ENCODE peak calls at places on chromosomes 2 and 18, in five cellular contexts. One of them, this sample, is unnamed.

GRCh38 chr2:42614838-42615237 is 46.4 kb downstream of the MTA3 start:
- ATAC-seq in CD4-positive, CD25-positive, alpha-beta regulatory T cell: no peak
- ATAC-seq in left lung: no peak
- ATAC-seq in activated CD8-positive, alpha-beta T cell treated with anti-CD3 and anti-CD28 coated beads for 36 hours: no peak
- ATAC-seq in stimulated activated effector memory CD8-positive, alpha-beta T cell treated with anti-CD3 and anti-CD28 coated beads, Interleukin-12 subunit alpha, Interleukin-12 subunit beta, amount 100 ng/mL, for 72 hours: no peak
- ATAC-seq in this sample: no peak

GRCh38 chr2:82790277-82791021 is 1668.6 kb downstream of the SUCLG1 start:
- ATAC-seq in CD4-positive, CD25-positive, alpha-beta regulatory T cell: no peak
- ATAC-seq in left lung: peak
- ATAC-seq in activated CD8-positive, alpha-beta T cell treated with anti-CD3 and anti-CD28 coated beads for 36 hours: no peak
- ATAC-seq in stimulated activated effector memory CD8-positive, alpha-beta T cell treated with anti-CD3 and anti-CD28 coated beads, Interleukin-12 subunit alpha, Interleukin-12 subunit beta, amount 100 ng/mL, for 72 hours: no peak
- ATAC-seq in this sample: no peak

GRCh38 chr18:60493066-60493465 is 120.5 kb upstream of the MC4R start:
- ATAC-seq in CD4-positive, CD25-positive, alpha-beta regulatory T cell: no peak
- ATAC-seq in left lung: no peak
- ATAC-seq in activated CD8-positive, alpha-beta T cell treated with anti-CD3 and anti-CD28 coated beads for 36 hours: no peak
- ATAC-seq in stimulated activated effector memory CD8-positive, alpha-beta T cell treated with anti-CD3 and anti-CD28 coated beads, Interleukin-12 subunit alpha, Interleukin-12 subunit beta, amount 100 ng/mL, for 72 hours: no peak
- ATAC-seq in this sample: no peak

GRCh38 chr18:31497711-31498449 is at the start of gene DSG2:
- ATAC-seq in CD4-positive, CD25-positive, alpha-beta regulatory T cell: peak
- ATAC-seq in left lung: peak
- ATAC-seq in activated CD8-positive, alpha-beta T cell treated with anti-CD3 and anti-CD28 coated beads for 36 hours: peak
- ATAC-seq in stimulated activated effector memory CD8-positive, alpha-beta T cell treated with anti-CD3 and anti-CD28 coated beads, Interleukin-12 subunit alpha, Interleukin-12 subunit beta, amount 100 ng/mL, for 72 hours: peak
- ATAC-seq in this sample: peak

GRCh38 chr18:63887424-63887823 is at the start of gene SERPINB2:
- ATAC-seq in CD4-positive, CD25-positive, alpha-beta regulatory T cell: no peak
- ATAC-seq in left lung: no peak
- ATAC-seq in activated CD8-positive, alpha-beta T cell treated with anti-CD3 and anti-CD28 coated beads for 36 hours: peak
- ATAC-seq in stimulated activated effector memory CD8-positive, alpha-beta T cell treated with anti-CD3 and anti-CD28 coated beads, Interleukin-12 subunit alpha, Interleukin-12 subunit beta, amount 100 ng/mL, for 72 hours: peak
- ATAC-seq in this sample: no peak

GRCh38 chr2:113234721-113235346 is 43.9 kb downstream of the PAX8 start:
- ATAC-seq in CD4-positive, CD25-positive, alpha-beta regulatory T cell: no peak
- ATAC-seq in left lung: no peak
- ATAC-seq in activated CD8-positive, alpha-beta T cell treated with anti-CD3 and anti-CD28 coated beads for 36 hours: no peak
- ATAC-seq in stimulated activated effector memory CD8-positive, alpha-beta T cell treated with anti-CD3 and anti-CD28 coated beads, Interleukin-12 subunit alpha, Interleukin-12 subunit beta, amount 100 ng/mL, for 72 hours: no peak
- ATAC-seq in this sample: peak

GRCh38 chr18:21747268-21747667 is 6.7 kb downstream of the MIB1 start:
- ATAC-seq in CD4-positive, CD25-positive, alpha-beta regulatory T cell: no peak
- ATAC-seq in left lung: peak
- ATAC-seq in activated CD8-positive, alpha-beta T cell treated with anti-CD3 and anti-CD28 coated beads for 36 hours: no peak
- ATAC-seq in stimulated activated effector memory CD8-positive, alpha-beta T cell treated with anti-CD3 and anti-CD28 coated beads, Interleukin-12 subunit alpha, Interleukin-12 subunit beta, amount 100 ng/mL, for 72 hours: no peak
- ATAC-seq in this sample: no peak

GRCh38 chr2:177279847-177280246 is 15.3 kb upstream of the NFE2L2 start:
- ATAC-seq in CD4-positive, CD25-positive, alpha-beta regulatory T cell: no peak
- ATAC-seq in left lung: no peak
- ATAC-seq in activated CD8-positive, alpha-beta T cell treated with anti-CD3 and anti-CD28 coated beads for 36 hours: no peak
- ATAC-seq in stimulated activated effector memory CD8-positive, alpha-beta T cell treated with anti-CD3 and anti-CD28 coated beads, Interleukin-12 subunit alpha, Interleukin-12 subunit beta, amount 100 ng/mL, for 72 hours: no peak
- ATAC-seq in this sample: no peak

GRCh38 chr2:127984551-127984950 is 43.3 kb downstream of the SAP130 start:
- ATAC-seq in CD4-positive, CD25-positive, alpha-beta regulatory T cell: no peak
- ATAC-seq in left lung: no peak
- ATAC-seq in activated CD8-positive, alpha-beta T cell treated with anti-CD3 and anti-CD28 coated beads for 36 hours: no peak
- ATAC-seq in stimulated activated effector memory CD8-positive, alpha-beta T cell treated with anti-CD3 and anti-CD28 coated beads, Interleukin-12 subunit alpha, Interleukin-12 subunit beta, amount 100 ng/mL, for 72 hours: no peak
- ATAC-seq in this sample: no peak

GRCh38 chr2:44510246-44510645 is 148.5 kb downstream of the CAMKMT start:
- ATAC-seq in CD4-positive, CD25-positive, alpha-beta regulatory T cell: no peak
- ATAC-seq in left lung: no peak
- ATAC-seq in activated CD8-positive, alpha-beta T cell treated with anti-CD3 and anti-CD28 coated beads for 36 hours: no peak
- ATAC-seq in stimulated activated effector memory CD8-positive, alpha-beta T cell treated with anti-CD3 and anti-CD28 coated beads, Interleukin-12 subunit alpha, Interleukin-12 subunit beta, amount 100 ng/mL, for 72 hours: no peak
- ATAC-seq in this sample: no peak

GRCh38 chr2:10331033-10331701 is 28.5 kb downstream of the HPCAL1 start:
- ATAC-seq in CD4-positive, CD25-positive, alpha-beta regulatory T cell: peak
- ATAC-seq in left lung: peak
- ATAC-seq in activated CD8-positive, alpha-beta T cell treated with anti-CD3 and anti-CD28 coated beads for 36 hours: peak
- ATAC-seq in stimulated activated effector memory CD8-positive, alpha-beta T cell treated with anti-CD3 and anti-CD28 coated beads, Interleukin-12 subunit alpha, Interleukin-12 subunit beta, amount 100 ng/mL, for 72 hours: peak
- ATAC-seq in this sample: peak

GRCh38 chr2:201644001-201644400 is 698 bp upstream of the TMEM237 start:
- ATAC-seq in CD4-positive, CD25-positive, alpha-beta regulatory T cell: no peak
- ATAC-seq in left lung: no peak
- ATAC-seq in activated CD8-positive, alpha-beta T cell treated with anti-CD3 and anti-CD28 coated beads for 36 hours: no peak
- ATAC-seq in stimulated activated effector memory CD8-positive, alpha-beta T cell treated with anti-CD3 and anti-CD28 coated beads, Interleukin-12 subunit alpha, Interleukin-12 subunit beta, amount 100 ng/mL, for 72 hours: no peak
- ATAC-seq in this sample: no peak

GRCh38 chr18:25435462-25435782 is 83.5 kb upstream of the ZNF521 start:
- ATAC-seq in CD4-positive, CD25-positive, alpha-beta regulatory T cell: no peak
- ATAC-seq in left lung: no peak
- ATAC-seq in activated CD8-positive, alpha-beta T cell treated with anti-CD3 and anti-CD28 coated beads for 36 hours: no peak
- ATAC-seq in stimulated activated effector memory CD8-positive, alpha-beta T cell treated with anti-CD3 and anti-CD28 coated beads, Interleukin-12 subunit alpha, Interleukin-12 subunit beta, amount 100 ng/mL, for 72 hours: no peak
- ATAC-seq in this sample: no peak

GRCh38 chr2:120765911-120766757 is 30.5 kb downstream of the GLI2 start:
- ATAC-seq in CD4-positive, CD25-positive, alpha-beta regulatory T cell: no peak
- ATAC-seq in left lung: peak
- ATAC-seq in activated CD8-positive, alpha-beta T cell treated with anti-CD3 and anti-CD28 coated beads for 36 hours: no peak
- ATAC-seq in stimulated activated effector memory CD8-positive, alpha-beta T cell treated with anti-CD3 and anti-CD28 coated beads, Interleukin-12 subunit alpha, Interleukin-12 subunit beta, amount 100 ng/mL, for 72 hours: no peak
- ATAC-seq in this sample: no peak

GRCh38 chr2:99899058-99899855 is 243.1 kb downstream of the AFF3 start:
- ATAC-seq in CD4-positive, CD25-positive, alpha-beta regulatory T cell: no peak
- ATAC-seq in left lung: no peak
- ATAC-seq in activated CD8-positive, alpha-beta T cell treated with anti-CD3 and anti-CD28 coated beads for 36 hours: no peak
- ATAC-seq in stimulated activated effector memory CD8-positive, alpha-beta T cell treated with anti-CD3 and anti-CD28 coated beads, Interleukin-12 subunit alpha, Interleukin-12 subunit beta, amount 100 ng/mL, for 72 hours: no peak
- ATAC-seq in this sample: no peak

GRCh38 chr2:189236066-189236465 is 56.5 kb upstream of the COL5A2 start:
- ATAC-seq in CD4-positive, CD25-positive, alpha-beta regulatory T cell: no peak
- ATAC-seq in left lung: no peak
- ATAC-seq in activated CD8-positive, alpha-beta T cell treated with anti-CD3 and anti-CD28 coated beads for 36 hours: no peak
- ATAC-seq in stimulated activated effector memory CD8-positive, alpha-beta T cell treated with anti-CD3 and anti-CD28 coated beads, Interleukin-12 subunit alpha, Interleukin-12 subunit beta, amount 100 ng/mL, for 72 hours: no peak
- ATAC-seq in this sample: no peak

GRCh38 chr2:70498054-70498453 is 55.6 kb downstream of the TGFA start:
- ATAC-seq in CD4-positive, CD25-positive, alpha-beta regulatory T cell: no peak
- ATAC-seq in left lung: no peak
- ATAC-seq in activated CD8-positive, alpha-beta T cell treated with anti-CD3 and anti-CD28 coated beads for 36 hours: peak
- ATAC-seq in stimulated activated effector memory CD8-positive, alpha-beta T cell treated with anti-CD3 and anti-CD28 coated beads, Interleukin-12 subunit alpha, Interleukin-12 subunit beta, amount 100 ng/mL, for 72 hours: peak
- ATAC-seq in this sample: peak

GRCh38 chr2:43010428-43011141 is 215.8 kb downstream of the ZFP36L2 start:
- ATAC-seq in CD4-positive, CD25-positive, alpha-beta regulatory T cell: no peak
- ATAC-seq in left lung: peak
- ATAC-seq in activated CD8-positive, alpha-beta T cell treated with anti-CD3 and anti-CD28 coated beads for 36 hours: no peak
- ATAC-seq in stimulated activated effector memory CD8-positive, alpha-beta T cell treated with anti-CD3 and anti-CD28 coated beads, Interleukin-12 subunit alpha, Interleukin-12 subunit beta, amount 100 ng/mL, for 72 hours: no peak
- ATAC-seq in this sample: no peak

GRCh38 chr2:109497911-109498870 is 115.6 kb downstream of the SEPTIN10 start:
- ATAC-seq in CD4-positive, CD25-positive, alpha-beta regulatory T cell: no peak
- ATAC-seq in left lung: no peak
- ATAC-seq in activated CD8-positive, alpha-beta T cell treated with anti-CD3 and anti-CD28 coated beads for 36 hours: no peak
- ATAC-seq in stimulated activated effector memory CD8-positive, alpha-beta T cell treated with anti-CD3 and anti-CD28 coated beads, Interleukin-12 subunit alpha, Interleukin-12 subunit beta, amount 100 ng/mL, for 72 hours: peak
- ATAC-seq in this sample: no peak

GRCh38 chr2:20516646-20517341 is 69.9 kb downstream of the RHOB start:
- ATAC-seq in CD4-positive, CD25-positive, alpha-beta regulatory T cell: no peak
- ATAC-seq in left lung: peak
- ATAC-seq in activated CD8-positive, alpha-beta T cell treated with anti-CD3 and anti-CD28 coated beads for 36 hours: peak
- ATAC-seq in stimulated activated effector memory CD8-positive, alpha-beta T cell treated with anti-CD3 and anti-CD28 coated beads, Interleukin-12 subunit alpha, Interleukin-12 subunit beta, amount 100 ng/mL, for 72 hours: peak
- ATAC-seq in this sample: peak

GRCh38 chr2:42793314-42794270 is 1.2 kb upstream of the HAAO start:
- ATAC-seq in CD4-positive, CD25-positive, alpha-beta regulatory T cell: no peak
- ATAC-seq in left lung: no peak
- ATAC-seq in activated CD8-positive, alpha-beta T cell treated with anti-CD3 and anti-CD28 coated beads for 36 hours: peak
- ATAC-seq in stimulated activated effector memory CD8-positive, alpha-beta T cell treated with anti-CD3 and anti-CD28 coated beads, Interleukin-12 subunit alpha, Interleukin-12 subunit beta, amount 100 ng/mL, for 72 hours: no peak
- ATAC-seq in this sample: no peak

GRCh38 chr2:109066917-109067828 is 61.8 kb upstream of the SH3RF3 start:
- ATAC-seq in CD4-positive, CD25-positive, alpha-beta regulatory T cell: no peak
- ATAC-seq in left lung: no peak
- ATAC-seq in activated CD8-positive, alpha-beta T cell treated with anti-CD3 and anti-CD28 coated beads for 36 hours: no peak
- ATAC-seq in stimulated activated effector memory CD8-positive, alpha-beta T cell treated with anti-CD3 and anti-CD28 coated beads, Interleukin-12 subunit alpha, Interleukin-12 subunit beta, amount 100 ng/mL, for 72 hours: no peak
- ATAC-seq in this sample: no peak

GRCh38 chr2:219886615-219887014 is 259.2 kb downstream of the SLC4A3 start:
- ATAC-seq in CD4-positive, CD25-positive, alpha-beta regulatory T cell: no peak
- ATAC-seq in left lung: no peak
- ATAC-seq in activated CD8-positive, alpha-beta T cell treated with anti-CD3 and anti-CD28 coated beads for 36 hours: no peak
- ATAC-seq in stimulated activated effector memory CD8-positive, alpha-beta T cell treated with anti-CD3 and anti-CD28 coated beads, Interleukin-12 subunit alpha, Interleukin-12 subunit beta, amount 100 ng/mL, for 72 hours: no peak
- ATAC-seq in this sample: no peak

GRCh38 chr2:96267159-96267971 is 1.3 kb downstream of the CIAO1 start:
- ATAC-seq in CD4-positive, CD25-positive, alpha-beta regulatory T cell: no peak
- ATAC-seq in left lung: no peak
- ATAC-seq in activated CD8-positive, alpha-beta T cell treated with anti-CD3 and anti-CD28 coated beads for 36 hours: peak
- ATAC-seq in stimulated activated effector memory CD8-positive, alpha-beta T cell treated with anti-CD3 and anti-CD28 coated beads, Interleukin-12 subunit alpha, Interleukin-12 subunit beta, amount 100 ng/mL, for 72 hours: peak
- ATAC-seq in this sample: no peak